ENCODE peak calls at places on chromosomes 7 and 10, in five cellular contexts. J is fibroblast of the aortic adventitia; F is A172; E is NCI-H748 treated with DMSO at 0.1 percent for 48 hours; X is stimulated activated effector memory CD8-positive, alpha-beta T cell treated with anti-CD3 and anti-CD28 coated beads, Interleukin-12 subunit alpha, Interleukin-12 subunit beta, amount 100 ng/mL, for 72 hours. I is an unnamed sample.

GRCh38 chr10:110568055-110568735 is 700 bp downstream of the SMC3 start:
- DNase-seq in E (no peak), X (no peak), F (peak), J (no peak), I (no peak)

GRCh38 chr10:30751678-30752331 is 122.3 kb upstream of the LYZL2 start:
- DNase-seq in X (peak), F (peak), J (peak), E (no peak), I (no peak)

GRCh38 chr10:8060010-8060703 is 5.7 kb downstream of the GATA3 start:
- DNase-seq in X (peak), E (no peak), F (no peak), J (no peak), I (no peak)

GRCh38 chr7:128911441-128912031 is 1.0 kb upstream of the KCP start:
- DNase-seq in F (no peak), E (no peak), J (no peak), X (no peak), I (no peak)

GRCh38 chr7:47651355-47652317 is 69.7 kb upstream of the TNS3 start:
- DNase-seq in E (no peak), J (peak), F (peak), X (no peak), I (peak)

GRCh38 chr10:99457808-99458207 is 27.4 kb upstream of the GOT1 start:
- DNase-seq in X (no peak), E (no peak), J (peak), F (peak), I (no peak)

GRCh38 chr7:135704074-135704473 is 23.9 kb downstream of the SLC13A4 start:
- DNase-seq in J (no peak), E (no peak), F (no peak), X (no peak), I (no peak)

GRCh38 chr10:95425592-95426465 is 135.0 kb upstream of the PDLIM1 start:
- DNase-seq in X (no peak), J (no peak), E (no peak), F (no peak), I (no peak)